ENCODE peak calls at places on chromosomes 12 and 14, in four cellular contexts. One of them, this sample, is unnamed.

GRCh38 chr14:41548666-41549065 is 58.0 kb upstream of the LRFN5 start:
- DNase-seq in breast epithelium: no peak
- DNase-seq in T follicular helper cell: no peak
- DNase-seq in NCI-H1048: no peak
- DNase-seq in this sample: no peak

GRCh38 chr14:53517276-53517960 is 364.3 kb upstream of the DDHD1 start:
- DNase-seq in breast epithelium: no peak
- DNase-seq in T follicular helper cell: no peak
- DNase-seq in NCI-H1048: no peak
- DNase-seq in this sample: no peak

GRCh38 chr14:99134333-99135046 is 137.5 kb downstream of the BCL11B start:
- DNase-seq in breast epithelium: peak
- DNase-seq in T follicular helper cell: no peak
- DNase-seq in NCI-H1048: no peak
- DNase-seq in this sample: no peak

GRCh38 chr12:65155784-65156183 is 13.6 kb upstream of the LEMD3 start:
- DNase-seq in breast epithelium: no peak
- DNase-seq in T follicular helper cell: no peak
- DNase-seq in NCI-H1048: no peak
- DNase-seq in this sample: no peak

GRCh38 chr12:58420496-58420895 is 479.1 kb downstream of the ATP23 start:
- DNase-seq in breast epithelium: no peak
- DNase-seq in T follicular helper cell: no peak
- DNase-seq in NCI-H1048: no peak
- DNase-seq in this sample: peak

GRCh38 chr12:92585106-92585775 is 117.5 kb upstream of the PLEKHG7 start:
- DNase-seq in breast epithelium: no peak
- DNase-seq in T follicular helper cell: no peak
- DNase-seq in NCI-H1048: no peak
- DNase-seq in this sample: no peak

GRCh38 chr12:24668563-24668962 is 280.3 kb downstream of the BCAT1 start:
- DNase-seq in breast epithelium: no peak
- DNase-seq in T follicular helper cell: no peak
- DNase-seq in NCI-H1048: no peak
- DNase-seq in this sample: no peak

GRCh38 chr14:35346738-35347322 is 54.6 kb downstream of the PSMA6 start:
- DNase-seq in breast epithelium: no peak
- DNase-seq in T follicular helper cell: no peak
- DNase-seq in NCI-H1048: no peak
- DNase-seq in this sample: no peak

GRCh38 chr12:49537709-49538601 is 875 bp upstream of the KCNH3 start:
- DNase-seq in breast epithelium: no peak
- DNase-seq in T follicular helper cell: no peak
- DNase-seq in NCI-H1048: no peak
- DNase-seq in this sample: no peak